ENCODE peak calls at places on chromosomes 1 and 21, in nine cellular contexts. Q is mucosa of gallbladder; R is pulmonary artery endothelial cell; K is ELR; X is right lobe of liver; W is GM13977; G is HTR-8/SVneo; M is activated naive CD8-positive, alpha-beta T cell treated with anti-CD3 and anti-CD28 coated beads, Interleukin-2, amount 50 U/mL, for 24 hours; Z is H9. J is an unnamed sample.

GRCh38 chr1:212597495-212597894 is 11.1 kb upstream of the ATF3 start:
- DNase-seq in Q (no peak), X (no peak), G (no peak), W (no peak), K (peak; percentile 57), M (no peak), R (no peak), Z (no peak), J (no peak)

GRCh38 chr1:5744911-5745431 is 247.3 kb downstream of the NPHP4 start:
- DNase-seq in Z (peak; percentile 31), K (peak; percentile 1), G (no peak), R (no peak), X (peak; percentile 4), Q (no peak), M (no peak), W (no peak), J (no peak)

GRCh38 chr1:231522038-231522437 is 6.4 kb upstream of the TSNAX start:
- DNase-seq in M (no peak), K (no peak), X (no peak), Q (no peak), R (no peak), Z (no peak), W (no peak), G (no peak), J (no peak)

GRCh38 chr1:10599194-10599861 is 124.6 kb downstream of the PEX14 start:
- DNase-seq in X (peak; percentile 48), Z (no peak), K (peak; percentile 87), M (no peak), R (no peak), Q (peak; percentile 42), G (peak; percentile 31), W (no peak), J (no peak)

GRCh38 chr1:234965128-234965527 is 163.5 kb downstream of the TOMM20 start:
- DNase-seq in Q (no peak), Z (no peak), K (no peak), W (no peak), X (no peak), M (no peak), R (no peak), G (no peak), J (no peak)

GRCh38 chr1:202274611-202275010 is 67.1 kb downstream of the UBE2T start:
- DNase-seq in R (no peak), Q (no peak), Z (peak; percentile 41), K (peak; percentile 58), G (no peak), M (peak; percentile 44), X (peak; percentile 39), W (peak; percentile 58), J (peak; percentile 17)

GRCh38 chr1:178046856-178047255 is 47.0 kb upstream of the RASAL2 start:
- DNase-seq in R (no peak), Z (no peak), X (no peak), Q (no peak), W (no peak), G (no peak), M (no peak), K (no peak), J (no peak)

GRCh38 chr1:53080041-53080440 is 18.0 kb downstream of the PODN start:
- DNase-seq in R (no peak), K (no peak), W (no peak), X (peak; percentile 1), G (no peak), Z (no peak), Q (no peak), M (no peak), J (no peak)

GRCh38 chr1:229229137-229229720 is 41.7 kb upstream of the RAB4A start:
- DNase-seq in G (no peak), X (no peak), W (no peak), Q (no peak), R (no peak), M (no peak), Z (peak; percentile 76), K (peak; percentile 23), J (no peak)

GRCh38 chr1:183093821-183094287 is 70.6 kb downstream of the LAMC1 start:
- DNase-seq in G (peak; percentile 53), M (no peak), Q (no peak), K (peak; percentile 82), Z (peak; percentile 75), R (no peak), X (no peak), W (no peak), J (no peak)

GRCh38 chr1:23556661-23557470 is 2.4 kb downstream of the ID3 start:
- DNase-seq in Z (peak; percentile 65), M (no peak), Q (no peak), G (no peak), R (no peak), W (no peak), K (peak; percentile 76), X (no peak), J (peak; percentile 57)

GRCh38 chr1:206847337-206847834 is 18.0 kb upstream of the IL20 start:
- DNase-seq in R (no peak), M (no peak), G (no peak), W (no peak), X (no peak), K (no peak), Q (no peak), Z (no peak), J (no peak)

GRCh38 chr1:118143136-118143535 is 41.9 kb downstream of the SPAG17 start:
- DNase-seq in R (no peak), Q (no peak), M (no peak), G (no peak), K (no peak), Z (no peak), W (no peak), X (no peak), J (no peak)

GRCh38 chr21:33924766-33925100 is 9.1 kb upstream of the ATP5PO start:
- DNase-seq in G (no peak), Q (no peak), Z (no peak), X (no peak), M (no peak), W (no peak), K (no peak), R (no peak), J (no peak)